ENCODE peak calls at places on chromosomes 16 and 17, in six cellular contexts. One of them, this sample, is unnamed. For H3K27me3, the result is how much of the 10 kb centered on the place peaks cover.

GRCh38 chr17:14118951-14119350 is 49.6 kb downstream of the COX10 start:
- DNase-seq in ovary: no peak
- DNase-seq in sigmoid colon: no peak
- DNase-seq in thyroid gland: no peak
- DNase-seq in body of pancreas: no peak
- DNase-seq in esophagus squamous epithelium: no peak
- DNase-seq in this sample: no peak

GRCh38 chr17:5516060-5516792 is 29.9 kb downstream of the MIS12 start:
- DNase-seq in ovary: no peak
- DNase-seq in sigmoid colon: no peak
- DNase-seq in thyroid gland: no peak
- DNase-seq in body of pancreas: no peak
- DNase-seq in esophagus squamous epithelium: no peak
- DNase-seq in this sample: no peak

GRCh38 chr16:2450535-2450934 is 9.4 kb upstream of the TEDC2 start:
- DNase-seq in ovary: no peak
- DNase-seq in sigmoid colon: no peak
- DNase-seq in thyroid gland: no peak
- DNase-seq in body of pancreas: no peak
- DNase-seq in esophagus squamous epithelium: no peak
- DNase-seq in this sample: no peak

GRCh38 chr17:65535777-65536572 is 25.5 kb downstream of the AXIN2 start:
- DNase-seq in ovary: no peak
- DNase-seq in sigmoid colon: peak
- DNase-seq in thyroid gland: no peak
- DNase-seq in body of pancreas: no peak
- DNase-seq in esophagus squamous epithelium: no peak
- DNase-seq in this sample: no peak

GRCh38 chr16:77624085-77624484 is 98.2 kb upstream of the NUDT7 start:
- DNase-seq in ovary: no peak
- DNase-seq in sigmoid colon: no peak
- DNase-seq in thyroid gland: no peak
- DNase-seq in body of pancreas: no peak
- DNase-seq in esophagus squamous epithelium: no peak
- DNase-seq in this sample: no peak

GRCh38 chr16:48614759-48615158 is 4.8 kb upstream of the N4BP1 start:
- DNase-seq in ovary: no peak
- DNase-seq in sigmoid colon: no peak
- DNase-seq in thyroid gland: no peak
- DNase-seq in body of pancreas: no peak
- DNase-seq in esophagus squamous epithelium: no peak
- DNase-seq in this sample: peak

GRCh38 chr16:4414187-4414909 is 2.0 kb downstream of the CORO7 start:
- DNase-seq in ovary: no peak
- DNase-seq in sigmoid colon: no peak
- DNase-seq in thyroid gland: no peak
- DNase-seq in body of pancreas: no peak
- DNase-seq in esophagus squamous epithelium: no peak
- DNase-seq in this sample: no peak

GRCh38 chr16:70720431-70721201 is 34.8 kb upstream of the MTSS2 start:
- DNase-seq in ovary: no peak
- DNase-seq in sigmoid colon: no peak
- DNase-seq in thyroid gland: no peak
- DNase-seq in body of pancreas: no peak
- DNase-seq in esophagus squamous epithelium: no peak
- DNase-seq in this sample: no peak

GRCh38 chr17:39705786-39706348 is 6.0 kb downstream of the ERBB2 start:
- DNase-seq in ovary: no peak
- DNase-seq in sigmoid colon: no peak
- DNase-seq in thyroid gland: peak
- DNase-seq in body of pancreas: peak
- DNase-seq in esophagus squamous epithelium: no peak
- DNase-seq in this sample: no peak

GRCh38 chr17:32302037-32302436 is 36.4 kb downstream of the RHBDL3 start:
- DNase-seq in ovary: no peak
- DNase-seq in sigmoid colon: no peak
- DNase-seq in thyroid gland: no peak
- DNase-seq in body of pancreas: no peak
- DNase-seq in esophagus squamous epithelium: no peak
- DNase-seq in this sample: no peak

GRCh38 chr17:73342549-73343167 is 30.9 kb upstream of the CDC42EP4 start:
- DNase-seq in ovary: no peak
- DNase-seq in sigmoid colon: no peak
- DNase-seq in thyroid gland: no peak
- DNase-seq in body of pancreas: no peak
- DNase-seq in esophagus squamous epithelium: no peak
- DNase-seq in this sample: no peak

GRCh38 chr17:77328823-77329740 is 188.3 kb downstream of the SEC14L1 start:
- DNase-seq in ovary: no peak
- DNase-seq in sigmoid colon: peak
- DNase-seq in thyroid gland: peak
- DNase-seq in body of pancreas: no peak
- DNase-seq in esophagus squamous epithelium: no peak
- DNase-seq in this sample: peak

GRCh38 chr16:50497592-50497991 is 50.6 kb upstream of the NKD1 start:
- DNase-seq in ovary: no peak
- DNase-seq in sigmoid colon: no peak
- DNase-seq in thyroid gland: no peak
- DNase-seq in body of pancreas: no peak
- DNase-seq in esophagus squamous epithelium: no peak
- DNase-seq in this sample: no peak

GRCh38 chr16:57137566-57138273 is 45.3 kb downstream of the CPNE2 start:
- DNase-seq in ovary: no peak
- DNase-seq in sigmoid colon: no peak
- DNase-seq in thyroid gland: no peak
- DNase-seq in body of pancreas: no peak
- DNase-seq in esophagus squamous epithelium: no peak
- DNase-seq in this sample: no peak

GRCh38 chr16:10827691-10828341 is 9.2 kb upstream of the TVP23A start:
- DNase-seq in ovary: peak
- DNase-seq in sigmoid colon: peak
- DNase-seq in thyroid gland: peak
- DNase-seq in body of pancreas: peak
- DNase-seq in esophagus squamous epithelium: no peak
- DNase-seq in this sample: no peak

GRCh38 chr17:14396542-14396941 is 95.7 kb downstream of the HS3ST3B1 start:
- DNase-seq in ovary: no peak
- DNase-seq in sigmoid colon: no peak
- DNase-seq in thyroid gland: no peak
- DNase-seq in body of pancreas: no peak
- DNase-seq in esophagus squamous epithelium: no peak
- DNase-seq in this sample: no peak

GRCh38 chr16:11576427-11577289 is 10.1 kb downstream of the LITAF start:
- DNase-seq in ovary: peak
- DNase-seq in sigmoid colon: no peak
- DNase-seq in thyroid gland: no peak
- DNase-seq in body of pancreas: no peak
- DNase-seq in esophagus squamous epithelium: no peak
- DNase-seq in this sample: no peak

GRCh38 chr16:56764835-56765234 is 34.9 kb downstream of the NUP93 start:
- DNase-seq in ovary: no peak
- DNase-seq in sigmoid colon: no peak
- DNase-seq in thyroid gland: no peak
- DNase-seq in body of pancreas: no peak
- DNase-seq in esophagus squamous epithelium: no peak
- DNase-seq in this sample: no peak

GRCh38 chr17:78527345-78527744 is 49.9 kb downstream of the DNAH17 start:
- DNase-seq in ovary: no peak
- DNase-seq in sigmoid colon: no peak
- DNase-seq in thyroid gland: no peak
- DNase-seq in body of pancreas: no peak
- DNase-seq in esophagus squamous epithelium: no peak
- DNase-seq in this sample: no peak

GRCh38 chr16:783404-784161 is 4.6 kb downstream of the RPUSD1 start:
- DNase-seq in ovary: peak
- DNase-seq in sigmoid colon: no peak
- DNase-seq in thyroid gland: peak
- DNase-seq in body of pancreas: peak
- DNase-seq in esophagus squamous epithelium: no peak
- DNase-seq in this sample: no peak

GRCh38 chr17:65876985-65877384 is 314.9 kb downstream of the CEP112 start:
- DNase-seq in ovary: no peak
- DNase-seq in sigmoid colon: no peak
- DNase-seq in thyroid gland: no peak
- DNase-seq in body of pancreas: no peak
- DNase-seq in esophagus squamous epithelium: no peak
- DNase-seq in this sample: no peak

GRCh38 chr17:73289549-73290254 is 22.1 kb downstream of the CDC42EP4 start:
- DNase-seq in ovary: no peak
- DNase-seq in sigmoid colon: no peak
- DNase-seq in thyroid gland: no peak
- DNase-seq in body of pancreas: no peak
- DNase-seq in esophagus squamous epithelium: no peak
- DNase-seq in this sample: no peak

GRCh38 chr16:9351841-9352434 is 260.5 kb downstream of the HAPSTR1 start:
- DNase-seq in ovary: no peak
- DNase-seq in sigmoid colon: no peak
- DNase-seq in thyroid gland: no peak
- DNase-seq in body of pancreas: peak
- DNase-seq in esophagus squamous epithelium: no peak
- DNase-seq in this sample: no peak

GRCh38 chr16:89847930-89848297 is 19.6 kb downstream of the SPIRE2 start:
- DNase-seq in ovary: no peak
- DNase-seq in sigmoid colon: no peak
- DNase-seq in thyroid gland: no peak
- DNase-seq in body of pancreas: no peak
- DNase-seq in esophagus squamous epithelium: no peak
- DNase-seq in this sample: no peak
- TF ChIP-seq POLR2A in ovary: no peak
- TF ChIP-seq POLR2A in sigmoid colon: no peak
- TF ChIP-seq POLR2A in thyroid gland: no peak
- TF ChIP-seq POLR2A in body of pancreas: no peak
- TF ChIP-seq POLR2A in esophagus squamous epithelium: no peak
- TF ChIP-seq POLR2A in this sample: no peak

DNA sequence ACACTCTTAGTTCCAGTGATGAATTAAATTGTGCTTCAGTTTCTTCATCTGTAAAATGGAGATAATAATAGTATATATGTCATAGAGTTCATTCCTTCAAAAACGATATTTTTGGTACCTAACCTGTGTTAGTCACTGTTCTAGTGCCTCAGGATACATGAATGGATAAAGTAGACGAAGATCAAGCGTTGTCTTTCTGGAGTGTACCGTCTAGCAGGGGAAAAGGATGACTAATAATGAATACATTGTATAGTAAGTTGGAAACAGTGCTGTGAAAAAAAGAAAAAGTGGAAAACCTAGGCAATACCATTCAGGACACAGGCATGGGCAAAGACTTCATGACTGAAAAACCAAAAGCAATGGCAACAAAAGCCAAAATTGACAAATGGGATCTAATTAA is 8.6 kb downstream of the KRT10 start:
- DNase-seq in ovary: no peak
- DNase-seq in sigmoid colon: no peak
- DNase-seq in thyroid gland: no peak
- DNase-seq in body of pancreas: no peak
- DNase-seq in esophagus squamous epithelium: no peak
- DNase-seq in this sample: no peak
- H3K27me3 ChIP-seq in ovary: under half
- H3K27me3 ChIP-seq in sigmoid colon: under half
- H3K27me3 ChIP-seq in thyroid gland: under half
- H3K27me3 ChIP-seq in body of pancreas: under half
- H3K27me3 ChIP-seq in esophagus squamous epithelium: under half
- H3K27me3 ChIP-seq in this sample: under half

GRCh38 chr16:67199808-67200198 is 872 bp downstream of the ELMO3 start:
- DNase-seq in ovary: peak
- DNase-seq in sigmoid colon: no peak
- DNase-seq in thyroid gland: peak
- DNase-seq in body of pancreas: peak
- DNase-seq in esophagus squamous epithelium: no peak
- DNase-seq in this sample: no peak
- TF ChIP-seq POLR2A in ovary: no peak
- TF ChIP-seq POLR2A in sigmoid colon: no peak
- TF ChIP-seq POLR2A in thyroid gland: no peak
- TF ChIP-seq POLR2A in body of pancreas: no peak
- TF ChIP-seq POLR2A in esophagus squamous epithelium: no peak
- TF ChIP-seq POLR2A in this sample: no peak

GRCh38 chr17:16255481-16255901 is 38.5 kb downstream of the PIGL start:
- DNase-seq in ovary: peak
- DNase-seq in sigmoid colon: peak
- DNase-seq in thyroid gland: peak
- DNase-seq in body of pancreas: peak
- DNase-seq in esophagus squamous epithelium: no peak
- DNase-seq in this sample: no peak
- H3K27me3 ChIP-seq in ovary: under half
- H3K27me3 ChIP-seq in sigmoid colon: under half
- H3K27me3 ChIP-seq in thyroid gland: under half
- H3K27me3 ChIP-seq in body of pancreas: under half
- H3K27me3 ChIP-seq in esophagus squamous epithelium: under half
- H3K27me3 ChIP-seq in this sample: under half

GRCh38 chr17:82270651-82271050 is 2.8 kb downstream of the CSNK1D start:
- DNase-seq in ovary: no peak
- DNase-seq in sigmoid colon: no peak
- DNase-seq in thyroid gland: no peak
- DNase-seq in body of pancreas: no peak
- DNase-seq in esophagus squamous epithelium: no peak
- DNase-seq in this sample: no peak

GRCh38 chr17:82267575-82268379 is 5.7 kb downstream of the CSNK1D start:
- DNase-seq in ovary: peak
- DNase-seq in sigmoid colon: peak
- DNase-seq in thyroid gland: peak
- DNase-seq in body of pancreas: peak
- DNase-seq in esophagus squamous epithelium: peak
- DNase-seq in this sample: no peak

GRCh38 chr17:82271401-82271800 is 2.1 kb downstream of the CSNK1D start:
- DNase-seq in ovary: no peak
- DNase-seq in sigmoid colon: no peak
- DNase-seq in thyroid gland: no peak
- DNase-seq in body of pancreas: no peak
- DNase-seq in esophagus squamous epithelium: no peak
- DNase-seq in this sample: no peak

GRCh38 chr17:82269882-82270500 is 3.5 kb downstream of the CSNK1D start:
- DNase-seq in ovary: no peak
- DNase-seq in sigmoid colon: no peak
- DNase-seq in thyroid gland: no peak
- DNase-seq in body of pancreas: no peak
- DNase-seq in esophagus squamous epithelium: no peak
- DNase-seq in this sample: no peak

DNA sequence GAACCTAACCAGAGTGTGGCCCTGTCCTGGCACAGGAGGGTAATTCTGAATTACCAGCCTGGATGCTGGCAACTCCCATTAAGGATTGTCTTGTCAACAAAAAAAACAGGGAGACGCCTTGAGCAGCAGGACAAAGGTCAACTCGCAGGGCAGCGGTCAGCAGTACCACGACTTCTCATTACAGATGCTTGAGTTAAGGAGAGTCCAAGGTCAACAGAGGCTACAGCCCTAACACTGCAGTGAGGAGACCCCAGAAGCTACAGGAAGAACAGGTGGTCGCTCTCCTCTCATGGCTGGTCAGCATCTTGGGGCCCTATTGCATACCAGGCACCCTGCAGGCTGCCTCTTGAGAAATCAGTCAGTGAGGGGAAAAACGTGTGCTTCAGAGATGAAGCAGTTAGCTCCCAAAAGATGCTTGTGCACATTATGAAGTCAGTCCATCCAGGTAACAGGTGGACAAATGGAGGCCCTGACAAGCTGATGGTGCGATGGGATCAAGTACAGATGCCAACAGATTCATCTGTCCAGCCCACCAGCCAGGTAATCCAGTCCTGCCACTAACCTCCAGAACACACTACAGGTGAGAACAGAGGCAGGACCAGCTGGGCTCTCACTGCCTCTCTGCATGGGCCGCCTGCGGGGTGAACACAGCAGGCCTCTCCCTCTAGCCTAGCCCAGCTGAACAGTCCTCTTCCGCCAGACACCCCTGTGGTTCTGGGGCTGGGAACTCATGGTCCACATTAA is 4.2 kb downstream of the CSNK1D start:
- DNase-seq in ovary: no peak
- DNase-seq in sigmoid colon: no peak
- DNase-seq in thyroid gland: no peak
- DNase-seq in body of pancreas: no peak
- DNase-seq in esophagus squamous epithelium: no peak
- DNase-seq in this sample: no peak
- TF ChIP-seq POLR2A in ovary: no peak
- TF ChIP-seq POLR2A in sigmoid colon: no peak
- TF ChIP-seq POLR2A in thyroid gland: no peak
- TF ChIP-seq POLR2A in body of pancreas: no peak
- TF ChIP-seq POLR2A in esophagus squamous epithelium: no peak
- TF ChIP-seq POLR2A in this sample: no peak